ENCODE peak calls at places on chromosome 10, in ten cellular contexts. G, T, O, I, E, L, H, B, N and M are unnamed samples. For H3K4me1, the result is how much of the 10 kb centered on the place peaks cover.

GRCh38 chr10:21172774-21173432 is 275.8 kb upstream of the NEBL start:
- DNase-seq in B (no peak), G (no peak), T (peak), N (peak), I (peak), H (no peak), O (no peak), L (peak), E (no peak), M (no peak)

GRCh38 chr10:79292789-79293746 is 54.2 kb upstream of the PPIF start:
- DNase-seq in N (no peak), L (no peak), I (no peak), H (no peak), T (no peak), O (no peak), B (no peak), E (peak), G (no peak), M (peak)

GRCh38 chr10:3468919-3469638 is 296.5 kb upstream of the PITRM1 start:
- DNase-seq in O (peak), B (peak), I (no peak), N (peak), E (peak), T (peak), L (peak), H (peak), G (peak), M (no peak)

GRCh38 chr10:12645449-12645848 is 296.1 kb downstream of the CAMK1D start:
- DNase-seq in O (no peak), N (no peak), T (no peak), H (no peak), B (no peak), I (no peak), L (no peak), G (no peak), E (no peak), M (no peak)

GRCh38 chr10:31756131-31757119 is 172.2 kb downstream of the ARHGAP12 start:
- DNase-seq in H (no peak), B (no peak), O (no peak), I (no peak), N (no peak), E (no peak), G (no peak), L (no peak), T (no peak), M (no peak)

GRCh38 chr10:86004310-86004709 is 362.3 kb downstream of the GRID1 start:
- DNase-seq in I (no peak), T (no peak), B (no peak), G (no peak), N (no peak), L (no peak), O (no peak), E (no peak), H (no peak), M (no peak)

GRCh38 chr10:118356628-118357027 is 14.5 kb upstream of the FAM204A start:
- DNase-seq in H (no peak), L (no peak), I (no peak), T (no peak), O (no peak), B (no peak), E (no peak), G (no peak), N (no peak), M (no peak)

GRCh38 chr10:110498087-110498981 is 627 bp downstream of the DUSP5 start:
- DNase-seq in I (peak), B (peak), T (peak), E (peak), O (peak), H (peak), N (peak), L (peak), G (peak), M (no peak)

GRCh38 chr10:110508806-110509544 is 11.3 kb downstream of the DUSP5 start:
- DNase-seq in E (no peak), H (peak), O (no peak), I (no peak), N (no peak), G (no peak), T (no peak), L (no peak), B (no peak), M (no peak)

GRCh38 chr10:127296696-127297095 is 100.3 kb upstream of the INSYN2A start:
- DNase-seq in T (no peak), L (no peak), H (no peak), E (no peak), N (no peak), G (no peak), O (no peak), B (no peak), I (no peak), M (no peak)

GRCh38 chr10:124663766-124664360 is 80.3 kb downstream of the FAM53B start:
- DNase-seq in L (no peak), B (no peak), N (no peak), H (no peak), O (no peak), T (no peak), E (no peak), G (no peak), I (no peak), M (no peak)

GRCh38 chr10:71989658-71990454 is 25.7 kb downstream of the CHST3 start:
- DNase-seq in H (no peak), O (no peak), N (no peak), B (no peak), G (peak), E (no peak), I (no peak), T (no peak), L (no peak), M (no peak)

GRCh38 chr10:49068672-49069217 is 46.6 kb downstream of the VSTM4 start:
- DNase-seq in I (no peak), N (no peak), O (no peak), L (no peak), H (no peak), G (no peak), E (no peak), T (no peak), B (no peak), M (no peak)

GRCh38 chr10:111087968-111088505 is 11.2 kb downstream of the ADRA2A start:
- DNase-seq in O (no peak), G (no peak), I (no peak), H (no peak), E (no peak), N (no peak), L (no peak), B (no peak), T (no peak), M (no peak)

GRCh38 chr10:83917519-83918506 is 221.5 kb upstream of the GHITM start:
- DNase-seq in O (no peak), T (peak), B (no peak), N (peak), G (peak), L (no peak), H (peak), E (peak), I (peak), M (peak)

GRCh38 chr10:111037868-111038267 is 39.0 kb upstream of the ADRA2A start:
- DNase-seq in L (no peak), G (no peak), O (no peak), T (no peak), E (no peak), N (no peak), B (no peak), H (no peak), I (no peak), M (no peak)

GRCh38 chr10:633279-634245 is 55.9 kb downstream of the DIP2C start:
- DNase-seq in I (no peak), E (peak), H (no peak), N (no peak), T (no peak), O (no peak), G (no peak), B (no peak), L (no peak), M (no peak)

GRCh38 chr10:26474062-26474461 is 35.9 kb downstream of the APBB1IP start:
- DNase-seq in L (peak), I (no peak), E (no peak), O (no peak), N (no peak), H (no peak), B (no peak), G (no peak), T (no peak), M (no peak)
- H3K4me1 ChIP-seq in L (under half), I (under half), E (under half), O (under half), N (under half), H (under half), B (under half), G (under half), T (under half), M (under half)

DNA sequence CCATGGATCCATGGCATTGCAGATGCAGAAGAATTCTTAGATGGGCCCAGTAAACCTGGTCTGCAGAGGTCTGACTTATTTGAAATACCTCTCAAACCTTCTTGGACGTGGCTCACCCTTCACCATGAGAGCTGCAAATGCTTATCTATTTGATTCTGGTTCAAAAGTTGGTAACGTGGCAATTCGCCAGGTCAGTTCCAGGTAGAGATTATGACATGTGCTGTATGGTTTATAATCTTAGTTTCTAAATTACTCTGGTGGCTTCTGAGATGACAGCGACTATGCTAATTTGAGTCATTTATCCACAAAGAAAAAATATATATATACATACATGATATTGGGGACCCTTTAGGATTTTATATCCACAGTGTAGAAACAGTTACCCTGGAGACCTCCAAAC is 68.8 kb downstream of the NRP1 start:
- DNase-seq in O (no peak), L (no peak), I (peak), T (no peak), H (no peak), E (no peak), B (no peak), N (peak), G (no peak), M (no peak)
- H3K4me1 ChIP-seq in O (under half), L (under half), I (under half), T (under half), H (half or more), E (under half), B (under half), N (under half), G (under half), M (under half)

GRCh38 chr10:95445223-95445836 is 115.8 kb downstream of the SORBS1 start:
- DNase-seq in I (peak), B (peak), L (peak), O (peak), E (peak), G (peak), T (peak), H (peak), N (peak), M (no peak)
- H3K4me1 ChIP-seq in I (under half), B (under half), L (under half), O (under half), E (under half), G (half or more), T (under half), H (under half), N (under half), M (under half)

DNA sequence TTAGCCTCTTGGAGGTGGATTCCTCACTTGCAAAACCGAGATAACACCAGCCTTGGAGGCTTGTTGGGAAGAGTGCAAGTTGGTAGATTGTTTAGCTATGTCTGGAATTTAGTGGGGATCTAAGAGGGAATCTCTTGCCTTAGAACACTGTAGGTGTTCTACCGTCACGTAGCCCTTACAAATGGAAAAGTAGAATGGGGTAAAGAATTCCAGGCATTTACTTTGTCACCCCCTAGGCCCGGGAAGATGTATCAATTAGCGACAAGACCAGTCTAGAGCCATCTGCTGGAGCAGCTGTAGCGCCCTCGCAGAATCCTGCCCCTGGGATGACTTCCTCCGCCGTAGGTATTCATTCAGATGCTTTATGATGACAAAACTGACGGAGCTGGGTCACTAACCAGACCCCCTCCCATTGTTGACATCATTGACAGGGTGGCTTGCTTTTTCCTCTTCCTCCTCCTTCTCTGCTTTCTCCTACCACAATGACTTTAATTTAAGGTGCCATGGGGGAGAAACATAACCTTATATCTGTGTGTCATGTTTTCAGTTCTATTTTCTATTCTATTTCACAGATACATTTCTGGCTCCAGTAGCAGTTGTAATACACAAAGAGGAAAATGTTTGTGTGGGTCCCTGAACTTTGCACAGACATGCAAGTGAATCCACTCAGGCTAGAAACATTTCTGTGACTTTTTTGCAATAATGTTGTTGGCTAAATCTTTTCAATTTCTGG is 262.6 kb upstream of the LYZL1 start:
- DNase-seq in I (no peak), B (no peak), T (no peak), E (no peak), L (peak), G (no peak), N (no peak), H (no peak), O (no peak), M (peak)
- H3K4me1 ChIP-seq in I (under half), B (under half), T (under half), E (under half), L (under half), G (under half), N (under half), H (under half), O (under half), M (under half)

DNA sequence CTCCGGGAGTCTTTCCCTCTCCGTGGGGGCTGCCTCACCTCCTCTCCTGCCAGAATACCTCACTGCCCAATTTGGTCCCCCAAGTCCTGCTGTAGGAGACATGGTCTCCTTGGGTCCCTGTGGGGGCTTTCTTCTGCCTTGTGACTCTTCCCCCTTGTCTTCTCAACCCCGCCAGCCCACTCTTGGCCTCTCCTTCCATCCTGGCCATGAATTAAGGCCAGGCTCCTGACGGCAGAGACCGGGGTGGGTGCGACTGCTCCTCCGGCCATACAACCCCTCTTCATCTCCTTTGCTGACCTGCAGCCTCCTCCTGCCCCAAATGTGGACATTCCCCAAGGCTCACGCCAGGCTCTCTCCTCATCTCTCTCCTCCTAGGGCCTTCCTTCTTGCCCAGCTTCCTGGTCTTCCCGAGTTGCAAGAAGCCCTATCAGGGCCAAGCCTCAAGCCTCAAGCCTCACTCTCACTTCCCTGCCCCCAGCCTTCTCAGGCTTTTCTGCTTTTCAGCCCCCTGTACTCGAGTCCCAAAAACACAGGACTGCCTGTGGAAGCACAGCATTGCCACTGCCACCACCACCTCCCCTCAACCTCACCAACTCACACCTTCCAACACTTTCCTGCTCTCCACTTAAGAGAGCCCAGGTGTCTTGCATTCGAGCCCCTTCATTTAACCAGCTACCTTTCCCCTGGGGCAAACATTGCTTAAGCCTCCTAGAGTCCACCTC is 1.3 kb downstream of the PNLIPRP2 start:
- DNase-seq in H (no peak), B (no peak), N (no peak), G (no peak), I (no peak), L (no peak), O (no peak), E (no peak), T (no peak), M (no peak)
- H3K4me1 ChIP-seq in H (under half), B (under half), N (under half), G (under half), I (under half), L (under half), O (under half), E (under half), T (under half), M (under half)

DNA sequence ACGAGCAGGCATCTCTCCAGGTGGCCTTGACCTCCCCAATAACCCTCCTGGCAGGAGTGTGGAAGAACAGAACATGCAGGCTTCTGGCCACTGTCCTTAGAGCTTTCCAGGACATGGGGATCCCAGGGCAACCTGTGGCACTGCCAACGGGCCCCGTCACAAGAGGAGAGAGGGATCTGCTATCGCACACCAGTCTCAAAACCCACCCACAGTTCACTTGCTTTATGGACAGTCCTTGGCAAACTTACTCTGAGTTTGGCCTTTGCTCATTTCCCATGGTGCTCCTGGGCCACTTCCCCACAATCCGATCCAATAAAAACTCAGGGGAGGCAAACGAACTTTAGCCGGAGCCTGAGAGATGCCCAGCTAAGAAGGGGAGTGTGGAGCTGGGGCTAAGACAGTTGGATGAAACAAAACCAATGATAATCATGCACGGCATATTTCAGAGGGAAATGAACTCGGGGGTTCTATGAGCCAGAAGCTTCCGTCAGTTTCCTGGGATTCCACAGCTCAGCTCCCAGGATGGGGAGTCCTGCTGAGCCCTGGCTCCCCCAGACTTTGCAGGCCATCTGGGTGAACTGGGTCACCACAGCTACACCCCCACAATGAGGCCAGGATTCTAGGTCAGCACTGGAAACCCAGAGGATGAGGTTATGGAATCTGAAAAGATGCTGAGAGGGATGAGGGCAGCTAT is 158.4 kb downstream of the NEURL1 start:
- DNase-seq in E (no peak), T (no peak), B (peak), O (no peak), H (no peak), N (peak), G (peak), I (peak), L (no peak), M (no peak)
- H3K4me1 ChIP-seq in E (half or more), T (under half), B (half or more), O (under half), H (under half), N (half or more), G (half or more), I (under half), L (under half), M (under half)

DNA sequence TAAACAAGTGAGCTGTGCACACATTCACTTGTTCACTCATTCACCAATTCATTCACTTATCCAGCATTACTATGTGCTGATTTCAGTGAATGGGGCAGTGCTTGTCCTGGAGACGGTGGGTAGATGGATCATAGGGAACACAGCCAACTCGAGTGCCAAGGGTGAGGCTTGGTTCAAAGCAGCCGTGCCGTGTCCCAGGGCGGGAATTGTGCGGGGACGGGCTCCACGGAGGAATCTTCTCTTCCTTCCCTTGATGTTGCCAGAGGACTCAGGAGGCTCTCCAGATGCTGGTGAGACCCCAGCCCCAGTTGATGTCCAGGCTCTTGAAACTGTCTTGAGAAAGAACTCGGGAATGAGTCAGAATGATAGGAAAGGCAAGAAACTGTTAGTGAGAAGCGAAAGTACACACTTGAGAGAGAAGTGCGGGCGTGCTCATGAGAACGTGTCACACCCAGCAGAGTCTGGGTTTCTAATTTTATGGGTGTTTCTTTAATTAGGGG is 3.0 kb downstream of the SH2D4B start:
- DNase-seq in O (no peak), G (no peak), N (no peak), L (no peak), T (no peak), H (no peak), B (no peak), I (peak), E (no peak), M (no peak)
- H3K4me1 ChIP-seq in O (under half), G (under half), N (under half), L (under half), T (under half), H (under half), B (under half), I (under half), E (under half), M (under half)